ENCODE peak calls at places on chromosomes 13 and 19, in seven cellular contexts. V is bronchial epithelial cell; X is mesothelial cell of epicardium; J is AG09309; Y is stimulated activated CD4-positive, alpha-beta T cell treated with anti-CD3 and anti-CD28 coated beads, Interleukin-12 subunit alpha, Interleukin-12 subunit beta, amount 100 ng/mL, for 48 hours; D is iPS-NIHi11; S is NCI-H1092. A is an unnamed sample.

GRCh38 chr13:36666482-36667264 is 7.1 kb upstream of the SERTM1 start:
- DNase-seq in V (no peak), X (no peak), J (no peak), Y (no peak), D (no peak), S (peak), A (no peak)

GRCh38 chr13:107157272-107157671 is 589.3 kb upstream of the ARGLU1 start:
- DNase-seq in V (no peak), X (no peak), J (peak), Y (no peak), D (no peak), S (no peak), A (no peak)

GRCh38 chr13:49503951-49504350 is 8.2 kb downstream of the PHF11 start:
- DNase-seq in V (no peak), X (no peak), J (no peak), Y (no peak), D (no peak), S (no peak), A (no peak)

GRCh38 chr19:11265785-11266236 is 3.5 kb upstream of the DOCK6 start:
- DNase-seq in V (peak), X (no peak), J (no peak), Y (no peak), D (no peak), S (no peak), A (no peak)

GRCh38 chr19:43675269-43675879 is 5.4 kb upstream of the PLAUR start:
- DNase-seq in V (peak), X (peak), J (no peak), Y (no peak), D (no peak), S (no peak), A (no peak)

GRCh38 chr19:30649149-30649548 is 277.0 kb downstream of the ZNF536 start:
- DNase-seq in V (no peak), X (no peak), J (no peak), Y (no peak), D (no peak), S (no peak), A (no peak)

GRCh38 chr19:45564131-45564780 is 20.3 kb downstream of the OPA3 start:
- DNase-seq in V (no peak), X (no peak), J (no peak), Y (no peak), D (peak), S (no peak), A (peak)

GRCh38 chr19:8988204-8988603 is 22.0 kb downstream of the MUC16 start:
- DNase-seq in V (no peak), X (no peak), J (no peak), Y (no peak), D (no peak), S (no peak), A (peak)

GRCh38 chr13:97353927-97354326 is 80.0 kb upstream of the RAP2A start:
- DNase-seq in V (no peak), X (no peak), J (no peak), Y (no peak), D (no peak), S (no peak), A (no peak)

GRCh38 chr13:97249797-97250495 is 27.8 kb downstream of the MBNL2 start:
- DNase-seq in V (no peak), X (no peak), J (no peak), Y (no peak), D (no peak), S (no peak), A (no peak)

GRCh38 chr13:87669379-87669978 is 1.7 kb upstream of the SLITRK5 start:
- DNase-seq in V (peak), X (no peak), J (no peak), Y (no peak), D (no peak), S (peak), A (peak)

GRCh38 chr13:51959773-51960172 is 51.5 kb downstream of the ATP7B start:
- DNase-seq in V (no peak), X (no peak), J (no peak), Y (no peak), D (no peak), S (no peak), A (no peak)

GRCh38 chr13:22915442-22916082 is 265.2 kb upstream of the SGCG start:
- DNase-seq in V (peak), X (peak), J (no peak), Y (no peak), D (peak), S (peak), A (peak)

GRCh38 chr13:65913173-65913572 is 1317.0 kb downstream of the PCDH9 start:
- DNase-seq in V (peak), X (no peak), J (peak), Y (no peak), D (no peak), S (no peak), A (no peak)

GRCh38 chr13:50208826-50209335 is 193.6 kb downstream of the KCNRG start:
- DNase-seq in V (peak), X (no peak), J (peak), Y (no peak), D (peak), S (no peak), A (peak)

GRCh38 chr19:39498262-39499081 is at the start of gene DLL3:
- DNase-seq in V (no peak), X (no peak), J (no peak), Y (no peak), D (no peak), S (peak), A (peak)

GRCh38 chr19:32876236-32876918 is 6.8 kb upstream of the SLC7A9 start:
- DNase-seq in V (no peak), X (no peak), J (no peak), Y (no peak), D (no peak), S (no peak), A (no peak)

GRCh38 chr19:39497850-39498261 is 891 bp upstream of the DLL3 start:
- DNase-seq in V (no peak), X (peak), J (no peak), Y (no peak), D (peak), S (peak), A (peak)

GRCh38 chr13:105312906-105313305 is 1222.6 kb downstream of the EFNB2 start:
- DNase-seq in V (no peak), X (no peak), J (no peak), Y (no peak), D (no peak), S (no peak), A (no peak)

GRCh38 chr19:46495789-46496099 is at the start of gene PNMA8B:
- DNase-seq in V (peak), X (peak), J (no peak), Y (no peak), D (peak), S (peak), A (peak)

GRCh38 chr19:38369584-38369983 is 4.8 kb upstream of the PSMD8 start:
- DNase-seq in V (no peak), X (no peak), J (no peak), Y (no peak), D (no peak), S (no peak), A (no peak)

GRCh38 chr13:51804295-51805172 is 571 bp upstream of the DHRS12 start:
- DNase-seq in V (no peak), X (no peak), J (no peak), Y (no peak), D (no peak), S (peak), A (no peak)

GRCh38 chr19:53906211-53907192 is 2.6 kb upstream of the CACNG7 start:
- DNase-seq in V (no peak), X (peak), J (no peak), Y (no peak), D (peak), S (no peak), A (peak)

GRCh38 chr13:24851546-24851945 is 87.6 kb downstream of the RNF17 start:
- DNase-seq in V (peak), X (no peak), J (no peak), Y (no peak), D (no peak), S (no peak), A (no peak)

GRCh38 chr19:39325778-39326680 is 5.4 kb upstream of the LRFN1 start:
- DNase-seq in V (no peak), X (no peak), J (no peak), Y (no peak), D (peak), S (no peak), A (peak)

GRCh38 chr13:90869580-90869979 is 477.9 kb upstream of the MIR17HG start:
- DNase-seq in V (no peak), X (no peak), J (no peak), Y (no peak), D (no peak), S (no peak), A (no peak)

GRCh38 chr19:41353466-41354342 is at the start of gene TGFB1:
- DNase-seq in V (peak), X (peak), J (peak), Y (peak), D (peak), S (no peak), A (peak)

GRCh38 chr19:53103903-53104203 is 631 bp upstream of the ZNF160 start:
- DNase-seq in V (no peak), X (no peak), J (no peak), Y (no peak), D (no peak), S (no peak), A (no peak)

GRCh38 chr19:43438291-43439162 is 23.8 kb downstream of the TEX101 start:
- DNase-seq in V (peak), X (no peak), J (peak), Y (no peak), D (no peak), S (no peak), A (no peak)

GRCh38 chr19:51664997-51665396 is 18.4 kb upstream of the SIGLEC14 start:
- DNase-seq in V (peak), X (no peak), J (no peak), Y (no peak), D (no peak), S (no peak), A (no peak)

GRCh38 chr13:65155861-65156260 is 2074.3 kb downstream of the PCDH9 start:
- DNase-seq in V (no peak), X (no peak), J (no peak), Y (no peak), D (no peak), S (no peak), A (no peak)

GRCh38 chr19:36488816-36489138 is 584 bp downstream of the ZNF566 start:
- DNase-seq in V (no peak), X (no peak), J (no peak), Y (peak), D (peak), S (peak), A (no peak)

GRCh38 chr19:650121-650520 is 10.4 kb downstream of the FGF22 start:
- DNase-seq in V (no peak), X (no peak), J (no peak), Y (no peak), D (peak), S (no peak), A (no peak)

A was measured in H9.